ENCODE peak calls at places on chromosome 3, in ten cellular contexts. B is hepatocyte, H is OCI-LY7, W is PC-3, M is HCT116, L is GM23338, D is GM23248, A is MM.1S, J is SK-N-SH, O is Karpas-422. S is an unnamed sample. For H3K4me1 and H3K9me2, the result is how much of the 10 kb centered on the place peaks cover.

GRCh38 chr3:185807455-185808068 is 17.3 kb downstream of the IGF2BP2 start:
- DNase-seq in B (no peak), H (no peak), W (peak), M (peak), L (peak), D (peak), A (no peak), J (no peak), O (no peak), S (no peak)

GRCh38 chr3:65968996-65969395 is 69.7 kb downstream of the MAGI1 start:
- DNase-seq in B (no peak), H (no peak), W (no peak), M (no peak), L (no peak), D (no peak), A (no peak), J (no peak), O (no peak), S (no peak)

GRCh38 chr3:15287565-15288330 is 44.6 kb downstream of the SH3BP5 start:
- DNase-seq in B (peak), H (no peak), W (no peak), M (no peak), L (no peak), D (peak), A (no peak), J (no peak), O (peak), S (no peak)

GRCh38 chr3:66259721-66260255 is 39.0 kb downstream of the SLC25A26 start:
- DNase-seq in B (no peak), H (no peak), W (no peak), M (no peak), L (no peak), D (peak), A (no peak), J (no peak), O (no peak), S (no peak)

GRCh38 chr3:149581681-149582349 is 76.0 kb downstream of the WWTR1 start:
- DNase-seq in B (peak), H (no peak), W (peak), M (peak), L (no peak), D (peak), A (no peak), J (no peak), O (no peak), S (peak)

GRCh38 chr3:42012378-42012934 is 50.6 kb upstream of the ULK4 start:
- DNase-seq in B (no peak), H (peak), W (no peak), M (no peak), L (no peak), D (no peak), A (peak), J (no peak), O (peak), S (no peak)

GRCh38 chr3:105513042-105513441 is 146.3 kb downstream of the ALCAM start:
- DNase-seq in B (no peak), H (no peak), W (peak), M (no peak), L (no peak), D (peak), A (no peak), J (no peak), O (no peak), S (no peak)

GRCh38 chr3:160448845-160449659 is 534 bp downstream of the TRIM59 start:
- DNase-seq in B (no peak), H (peak), W (peak), M (no peak), L (no peak), D (peak), A (peak), J (peak), O (peak), S (no peak)

GRCh38 chr3:139620438-139620837 is 57.3 kb downstream of the NMNAT3 start:
- DNase-seq in B (no peak), H (no peak), W (peak), M (no peak), L (no peak), D (no peak), A (no peak), J (no peak), O (no peak), S (no peak)

GRCh38 chr3:180749322-180749721 is 70.0 kb upstream of the CCDC39 start:
- DNase-seq in B (no peak), H (no peak), W (no peak), M (no peak), L (peak), D (no peak), A (no peak), J (no peak), O (no peak), S (no peak)

GRCh38 chr3:151218136-151218535 is 15.1 kb upstream of the GPR171 start:
- DNase-seq in B (no peak), H (no peak), W (no peak), M (no peak), L (no peak), D (peak), A (no peak), J (peak), O (no peak), S (no peak)

GRCh38 chr3:63864008-63864871 is 573 bp downstream of the ATXN7 start:
- DNase-seq in B (peak), H (peak), W (no peak), M (no peak), L (peak), D (peak), A (peak), J (peak), O (peak), S (peak)

GRCh38 chr3:66406186-66406585 is 94.6 kb downstream of the LRIG1 start:
- DNase-seq in B (no peak), H (no peak), W (no peak), M (no peak), L (no peak), D (no peak), A (no peak), J (no peak), O (no peak), S (no peak)

GRCh38 chr3:64176461-64176996 is 48.7 kb downstream of the PRICKLE2 start:
- DNase-seq in B (no peak), H (no peak), W (peak), M (no peak), L (no peak), D (peak), A (no peak), J (no peak), O (no peak), S (no peak)

GRCh38 chr3:120642368-120642948 is 39.6 kb downstream of the HGD start:
- DNase-seq in B (no peak), H (no peak), W (no peak), M (no peak), L (no peak), D (peak), A (no peak), J (no peak), O (peak), S (no peak)

GRCh38 chr3:71398157-71398836 is 185.2 kb downstream of the FOXP1 start:
- DNase-seq in B (no peak), H (no peak), W (no peak), M (no peak), L (no peak), D (no peak), A (no peak), J (peak), O (peak), S (no peak)

GRCh38 chr3:160831411-160831810 is 75.4 kb downstream of the PPM1L start:
- DNase-seq in B (no peak), H (no peak), W (no peak), M (no peak), L (no peak), D (no peak), A (no peak), J (no peak), O (no peak), S (no peak)

GRCh38 chr3:138114988-138115971 is at the start of gene DZIP1L:
- DNase-seq in B (peak), H (no peak), W (peak), M (peak), L (peak), D (peak), A (peak), J (peak), O (no peak), S (no peak)

GRCh38 chr3:31878231-31878838 is 102.7 kb downstream of the OSBPL10 start:
- DNase-seq in B (no peak), H (no peak), W (no peak), M (no peak), L (no peak), D (peak), A (no peak), J (no peak), O (peak), S (no peak)

GRCh38 chr3:37228734-37229133 is 54.4 kb upstream of the LRRFIP2 start:
- DNase-seq in B (no peak), H (no peak), W (peak), M (no peak), L (no peak), D (no peak), A (no peak), J (no peak), O (no peak), S (no peak)

GRCh38 chr3:54717506-54717905 is 210.4 kb downstream of the LRTM1 start:
- DNase-seq in B (no peak), H (no peak), W (no peak), M (no peak), L (no peak), D (no peak), A (no peak), J (no peak), O (no peak), S (no peak)

GRCh38 chr3:129365296-129365695 is 63.1 kb downstream of the EFCAB12 start:
- DNase-seq in B (no peak), H (no peak), W (no peak), M (no peak), L (no peak), D (no peak), A (no peak), J (no peak), O (no peak), S (no peak)

GRCh38 chr3:153768559-153769469 is 352.4 kb upstream of the ARHGEF26 start:
- DNase-seq in B (peak), H (peak), W (peak), M (peak), L (peak), D (peak), A (peak), J (peak), O (peak), S (peak)

GRCh38 chr3:133933097-133934024 is 37.7 kb upstream of the RAB6B start:
- DNase-seq in B (no peak), H (no peak), W (no peak), M (no peak), L (no peak), D (no peak), A (no peak), J (no peak), O (no peak), S (no peak)

GRCh38 chr3:192063570-192063969 is 602.6 kb downstream of the PYDC2 start:
- DNase-seq in B (peak), H (peak), W (no peak), M (no peak), L (peak), D (no peak), A (peak), J (peak), O (peak), S (peak)

DNA sequence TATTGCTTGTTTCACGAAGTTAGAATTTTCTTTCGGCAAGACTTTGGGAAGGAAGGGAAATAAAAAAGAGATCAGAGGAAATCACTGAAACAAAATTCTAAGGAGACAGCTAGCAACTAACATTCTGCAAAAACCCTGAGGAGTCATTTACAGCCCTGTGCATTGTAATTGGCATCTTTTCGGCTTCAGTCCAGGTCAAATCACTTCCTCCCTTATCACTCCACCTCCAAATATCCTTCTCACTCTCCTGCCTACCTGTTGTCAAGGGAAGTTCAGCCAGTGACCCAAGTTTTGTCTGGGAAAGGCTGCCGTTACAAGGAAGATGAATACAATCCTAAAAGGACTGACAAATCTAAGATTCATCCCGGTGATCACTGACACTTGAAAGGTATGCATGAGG is 39.6 kb downstream of the MDFIC2 start:
- DNase-seq in B (no peak), H (no peak), W (no peak), M (no peak), L (no peak), D (no peak), A (no peak), J (no peak), O (no peak), S (no peak)
- H3K4me1 ChIP-seq in B (under half), H (under half), W (under half), M (under half), L (under half), D (under half), A (under half), J (under half), O (under half), S (under half)

GRCh38 chr3:183984337-183984736 is 33.3 kb downstream of the ABCC5 start:
- DNase-seq in B (no peak), H (no peak), W (no peak), M (no peak), L (no peak), D (no peak), A (no peak), J (peak), O (no peak), S (no peak)
- H3K27ac ChIP-seq in B (no peak), H (no peak), W (no peak), M (no peak), L (peak), D (no peak), A (no peak), J (no peak), O (no peak), S (no peak)

GRCh38 chr3:123684636-123685035 is 99.8 kb upstream of the HACD2 start:
- DNase-seq in B (no peak), H (no peak), W (no peak), M (no peak), L (no peak), D (no peak), A (no peak), J (no peak), O (no peak), S (no peak)

GRCh38 chr3:123683146-123683545 is 98.3 kb upstream of the HACD2 start:
- DNase-seq in B (no peak), H (no peak), W (no peak), M (no peak), L (no peak), D (no peak), A (no peak), J (no peak), O (no peak), S (no peak)

GRCh38 chr3:123678108-123678511 is 93.3 kb upstream of the HACD2 start:
- DNase-seq in B (no peak), H (no peak), W (peak), M (no peak), L (no peak), D (peak), A (no peak), J (no peak), O (no peak), S (peak)

GRCh38 chr3:123683755-123684154 is 98.9 kb upstream of the HACD2 start:
- DNase-seq in B (no peak), H (no peak), W (no peak), M (no peak), L (no peak), D (no peak), A (no peak), J (no peak), O (no peak), S (no peak)

GRCh38 chr3:123679712-123680386 is 95.0 kb upstream of the HACD2 start:
- DNase-seq in B (no peak), H (no peak), W (no peak), M (no peak), L (no peak), D (no peak), A (no peak), J (no peak), O (no peak), S (no peak)
- H3K9me2 ChIP-seq in B (under half), H (under half), W (under half), M (under half), L (under half), D (under half), A (under half), J (under half), O (under half), S (under half)

GRCh38 chr3:49027634-49028033 is 1.6 kb downstream of the IMPDH2 start:
- DNase-seq in B (no peak), H (no peak), W (no peak), M (no peak), L (no peak), D (no peak), A (no peak), J (no peak), O (no peak), S (no peak)

GRCh38 chr3:49029563-49029884 is 326 bp upstream of the IMPDH2 start:
- DNase-seq in B (no peak), H (no peak), W (no peak), M (no peak), L (no peak), D (no peak), A (no peak), J (no peak), O (no peak), S (no peak)

GRCh38 chr3:49026536-49026935 is 2.7 kb downstream of the IMPDH2 start:
- DNase-seq in B (no peak), H (no peak), W (no peak), M (no peak), L (no peak), D (no peak), A (no peak), J (no peak), O (no peak), S (no peak)

GRCh38 chr3:49028673-49029562 is at the start of gene IMPDH2:
- DNase-seq in B (peak), H (peak), W (peak), M (peak), L (peak), D (peak), A (peak), J (peak), O (peak), S (peak)

DNA sequence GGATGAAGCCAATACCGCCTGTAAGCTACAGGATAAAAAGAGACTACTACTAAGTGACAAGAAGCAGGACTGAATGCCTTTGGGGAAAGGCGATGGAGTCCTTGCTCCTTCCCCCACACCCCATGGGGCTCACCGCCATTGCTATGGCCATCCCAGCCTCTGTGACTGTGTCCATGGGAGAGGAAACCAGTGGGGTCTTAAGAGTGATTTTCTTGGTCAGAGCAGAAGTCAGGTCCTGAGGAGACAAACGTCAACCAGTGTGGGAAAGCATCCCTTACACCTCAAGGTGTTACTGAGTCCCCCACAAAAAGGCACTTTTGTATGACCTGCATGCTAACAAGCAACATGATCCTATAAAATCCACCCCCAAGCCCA is 913 bp downstream of the IMPDH2 start:
- DNase-seq in B (no peak), H (no peak), W (no peak), M (no peak), L (no peak), D (no peak), A (no peak), J (peak), O (peak), S (no peak)
- H3K4me1 ChIP-seq in B (under half), H (half or more), W (under half), M (under half), L (under half), D (under half), A (under half), J (under half), O (half or more), S (under half)

GRCh38 chr3:169701457-169701856 is 37.9 kb upstream of the MECOM start:
- DNase-seq in B (no peak), H (no peak), W (no peak), M (no peak), L (no peak), D (no peak), A (no peak), J (no peak), O (no peak), S (peak)

GRCh38 chr3:169699536-169700050 is 36.1 kb upstream of the MECOM start:
- DNase-seq in B (no peak), H (no peak), W (no peak), M (no peak), L (no peak), D (no peak), A (no peak), J (no peak), O (no peak), S (no peak)

GRCh38 chr3:169695051-169695450 is 31.5 kb upstream of the MECOM start:
- DNase-seq in B (no peak), H (no peak), W (no peak), M (no peak), L (no peak), D (no peak), A (no peak), J (no peak), O (no peak), S (no peak)

GRCh38 chr3:169699070-169699469 is 35.6 kb upstream of the MECOM start:
- DNase-seq in B (no peak), H (no peak), W (no peak), M (no peak), L (no peak), D (no peak), A (no peak), J (no peak), O (no peak), S (peak)

DNA sequence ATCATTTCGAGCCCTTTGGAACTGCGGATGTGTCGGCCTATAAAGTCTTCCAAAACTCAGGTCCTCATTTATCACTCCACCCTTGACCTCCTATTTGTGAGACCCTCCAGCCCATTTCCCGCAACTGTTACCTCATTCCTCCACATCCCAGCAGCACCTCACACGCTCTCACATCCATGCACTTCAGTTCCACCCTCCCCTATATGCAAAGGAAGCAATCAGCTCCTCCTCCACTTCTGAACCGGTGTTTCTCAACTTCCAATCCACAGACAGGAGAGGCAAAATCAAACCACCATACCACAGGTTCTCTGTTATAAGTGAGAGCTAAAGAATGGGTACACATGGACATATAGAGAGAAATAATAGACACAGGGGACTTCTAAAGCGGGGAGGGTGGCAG is 36.7 kb upstream of the MECOM start:
- DNase-seq in B (no peak), H (no peak), W (no peak), M (no peak), L (no peak), D (no peak), A (no peak), J (no peak), O (no peak), S (no peak)
- H3K27ac ChIP-seq in B (no peak), H (no peak), W (no peak), M (no peak), L (no peak), D (no peak), A (no peak), J (no peak), O (no peak), S (no peak)

S was measured in PC-9.